ENCODE peak calls at places on chromosomes 2 and 18, in ten cellular contexts. K is A549, M is transverse colon, C is ovary, J is sigmoid colon, O is tibial nerve, I is esophagus muscularis mucosa, T is GM12878, E is K562, Y is H1. P is an unnamed sample. For H3K4me1, the result is how much of the 10 kb centered on the place peaks cover.

GRCh38 chr2:6916224-6916623 is 988 bp upstream of the RNF144A start:
- DNase-seq in K (no peak), M (no peak), C (no peak), J (no peak), O (no peak), I (no peak), T (no peak), E (no peak), Y (no peak), P (no peak)

GRCh38 chr18:50104421-50104820 is 90.5 kb downstream of the MYO5B start:
- DNase-seq in K (no peak), M (no peak), C (no peak), J (no peak), O (no peak), I (no peak), T (no peak), E (no peak), Y (no peak), P (no peak)

GRCh38 chr2:172751564-172751963 is 15.9 kb downstream of the RAPGEF4 start:
- DNase-seq in K (no peak), M (no peak), C (no peak), J (no peak), O (no peak), I (no peak), T (no peak), E (no peak), Y (no peak), P (no peak)

GRCh38 chr18:77316641-77317040 is 67.0 kb downstream of the GALR1 start:
- DNase-seq in K (no peak), M (no peak), C (no peak), J (no peak), O (no peak), I (no peak), T (no peak), E (no peak), Y (no peak), P (no peak)

GRCh38 chr2:241546771-241547498 is 11.6 kb upstream of the BOK start:
- DNase-seq in K (no peak), M (no peak), C (peak), J (no peak), O (no peak), I (no peak), T (no peak), E (no peak), Y (no peak), P (no peak)

GRCh38 chr2:206004004-206004693 is 81.8 kb downstream of the INO80D start:
- DNase-seq in K (no peak), M (peak), C (no peak), J (no peak), O (no peak), I (no peak), T (no peak), E (peak), Y (peak), P (no peak)

GRCh38 chr2:173715483-173715882 is 249.7 kb downstream of the SP3 start:
- DNase-seq in K (no peak), M (no peak), C (no peak), J (no peak), O (no peak), I (no peak), T (no peak), E (no peak), Y (no peak), P (no peak)

GRCh38 chr18:13617826-13618515 is 108.4 kb downstream of the FAM210A start:
- DNase-seq in K (no peak), M (no peak), C (no peak), J (peak), O (no peak), I (peak), T (no peak), E (no peak), Y (no peak), P (no peak)

GRCh38 chr2:145323512-145323911 is 803.6 kb upstream of the ZEB2 start:
- DNase-seq in K (no peak), M (no peak), C (no peak), J (no peak), O (no peak), I (no peak), T (no peak), E (no peak), Y (no peak), P (no peak)

GRCh38 chr2:767440-767839 is 90.2 kb upstream of the TMEM18 start:
- DNase-seq in K (no peak), M (no peak), C (no peak), J (no peak), O (no peak), I (no peak), T (no peak), E (peak), Y (no peak), P (no peak)

GRCh38 chr2:69937968-69938367 is 23.1 kb downstream of the MXD1 start:
- DNase-seq in K (no peak), M (no peak), C (no peak), J (no peak), O (no peak), I (no peak), T (no peak), E (no peak), Y (no peak), P (no peak)

GRCh38 chr2:3447789-3448317 is 68.4 kb downstream of the TRAPPC12 start:
- DNase-seq in K (no peak), M (no peak), C (no peak), J (no peak), O (no peak), I (no peak), T (no peak), E (no peak), Y (no peak), P (no peak)

GRCh38 chr2:146370821-146371220 is 1474.0 kb upstream of the ACVR2A start:
- DNase-seq in K (no peak), M (no peak), C (no peak), J (no peak), O (no peak), I (no peak), T (no peak), E (no peak), Y (no peak), P (no peak)

GRCh38 chr18:77250926-77251729 is 1.5 kb downstream of the GALR1 start:
- DNase-seq in K (no peak), M (no peak), C (no peak), J (no peak), O (no peak), I (no peak), T (no peak), E (no peak), Y (no peak), P (no peak)

GRCh38 chr18:8116346-8117007 is 492.8 kb upstream of the RAB12 start:
- DNase-seq in K (peak), M (no peak), C (no peak), J (no peak), O (no peak), I (no peak), T (no peak), E (peak), Y (no peak), P (no peak)

GRCh38 chr2:160209457-160209856 is 9.4 kb upstream of the ITGB6 start:
- DNase-seq in K (no peak), M (no peak), C (no peak), J (no peak), O (no peak), I (no peak), T (peak), E (no peak), Y (no peak), P (no peak)

GRCh38 chr2:204264068-204264693 is 281.1 kb upstream of the PARD3B start:
- DNase-seq in K (no peak), M (no peak), C (no peak), J (no peak), O (no peak), I (no peak), T (no peak), E (no peak), Y (no peak), P (no peak)

GRCh38 chr2:65710779-65711295 is 278.4 kb upstream of the SPRED2 start:
- DNase-seq in K (peak), M (no peak), C (no peak), J (no peak), O (no peak), I (no peak), T (no peak), E (no peak), Y (peak), P (peak)

GRCh38 chr18:56459451-56459777 is 179.0 kb downstream of the TXNL1 start:
- DNase-seq in K (no peak), M (no peak), C (no peak), J (no peak), O (no peak), I (no peak), T (no peak), E (no peak), Y (no peak), P (no peak)

GRCh38 chr18:11149441-11150270 is at the start of gene PIEZO2:
- DNase-seq in K (peak), M (peak), C (peak), J (peak), O (no peak), I (peak), T (peak), E (peak), Y (no peak), P (peak)

GRCh38 chr18:58756148-58756547 is 84.9 kb downstream of the MALT1 start:
- DNase-seq in K (no peak), M (no peak), C (no peak), J (no peak), O (no peak), I (peak), T (no peak), E (no peak), Y (no peak), P (no peak)

GRCh38 chr2:241286348-241287090 is 29.0 kb downstream of the HDLBP start:
- DNase-seq in K (no peak), M (no peak), C (no peak), J (no peak), O (no peak), I (peak), T (no peak), E (no peak), Y (no peak), P (no peak)

GRCh38 chr2:95158891-95159619 is 593 bp downstream of the ZNF514 start:
- DNase-seq in K (peak), M (peak), C (peak), J (peak), O (peak), I (peak), T (no peak), E (peak), Y (no peak), P (peak)

GRCh38 chr2:109597283-109597682 is 16.5 kb downstream of the SEPTIN10 start:
- DNase-seq in K (no peak), M (no peak), C (no peak), J (no peak), O (no peak), I (no peak), T (peak), E (no peak), Y (no peak), P (no peak)

DNA sequence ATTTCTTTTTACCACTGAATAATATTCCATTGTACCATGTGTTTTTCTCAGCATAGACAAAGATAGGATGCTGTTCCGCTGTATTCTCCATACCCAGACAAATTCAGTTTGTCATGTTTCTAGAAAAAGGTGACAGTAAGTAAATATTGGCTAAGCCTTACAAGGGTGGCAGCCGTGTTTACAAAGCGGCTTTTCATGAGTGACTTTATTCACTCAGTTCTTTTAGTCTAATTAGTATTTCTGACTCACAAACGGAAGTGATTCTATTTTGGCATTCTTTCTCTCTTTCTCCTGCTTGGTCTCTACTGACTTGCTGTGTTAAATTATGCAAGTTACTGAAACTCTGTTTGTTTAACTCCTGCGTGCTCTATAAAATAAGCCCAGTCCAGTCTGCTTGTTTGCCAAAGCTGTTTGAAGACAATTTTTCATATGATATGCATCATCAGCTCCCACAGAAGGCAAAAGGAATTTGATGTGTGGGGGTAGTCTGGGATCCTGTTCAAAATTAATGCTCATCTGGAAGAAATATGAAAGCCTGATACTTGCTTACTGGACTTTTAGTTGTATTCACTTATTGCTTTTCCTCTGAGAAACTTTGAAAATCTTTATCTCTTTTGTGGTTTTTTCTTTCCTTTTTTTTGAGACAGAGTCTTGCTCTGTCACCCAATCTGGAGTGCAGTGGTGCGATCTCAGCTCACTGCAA is 2.3 kb upstream of the PLEKHH2 start:
- DNase-seq in K (peak), M (no peak), C (no peak), J (no peak), O (no peak), I (no peak), T (no peak), E (no peak), Y (no peak), P (no peak)
- H3K4me1 ChIP-seq in K (under half), M (under half), C (under half), J (under half), O (under half), I (under half), T (under half), E (under half), Y (under half), P (under half)

GRCh38 chr2:214604861-214605260 is 194.0 kb downstream of the VWC2L start:
- DNase-seq in K (no peak), M (no peak), C (no peak), J (no peak), O (no peak), I (no peak), T (no peak), E (no peak), Y (peak), P (no peak)
- TF ChIP-seq EP300 in K (no peak), M (no peak), C (no peak), J (no peak), O (no peak), I (no peak), T (no peak), E (no peak), Y (no peak), P (no peak)

GRCh38 chr2:120935339-120936313 is 200.0 kb downstream of the GLI2 start:
- DNase-seq in K (peak), M (peak), C (no peak), J (no peak), O (no peak), I (no peak), T (no peak), E (no peak), Y (no peak), P (peak)
- TF ChIP-seq POLR2A in K (peak), M (no peak), C (no peak), J (no peak), O (no peak), I (no peak), T (no peak), E (no peak), Y (no peak), P (no peak)

DNA sequence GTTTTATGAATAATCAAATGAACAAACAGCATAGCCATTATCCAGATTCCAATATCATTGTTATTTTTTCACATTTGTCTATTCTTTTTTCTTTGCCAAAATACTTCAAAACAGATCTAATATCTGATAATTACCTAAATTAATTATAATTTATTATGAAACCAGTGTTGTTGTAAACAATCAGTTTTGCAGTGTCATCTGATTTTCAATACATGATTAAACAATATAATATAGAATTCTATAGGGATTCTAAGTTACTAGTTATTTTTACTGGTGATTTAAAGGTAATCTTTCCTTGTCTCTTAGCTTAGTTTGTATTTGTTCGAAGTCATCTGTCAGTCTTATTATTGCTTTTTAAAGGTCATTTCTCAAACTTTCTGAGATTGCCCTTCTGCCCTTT is 101.0 kb downstream of the BIRC6 start:
- DNase-seq in K (no peak), M (no peak), C (no peak), J (no peak), O (no peak), I (no peak), T (no peak), E (no peak), Y (no peak), P (no peak)
- H3K4me1 ChIP-seq in K (under half), M (under half), C (under half), J (under half), O (under half), I (under half), T (under half), E (under half), Y (under half), P (under half)

DNA sequence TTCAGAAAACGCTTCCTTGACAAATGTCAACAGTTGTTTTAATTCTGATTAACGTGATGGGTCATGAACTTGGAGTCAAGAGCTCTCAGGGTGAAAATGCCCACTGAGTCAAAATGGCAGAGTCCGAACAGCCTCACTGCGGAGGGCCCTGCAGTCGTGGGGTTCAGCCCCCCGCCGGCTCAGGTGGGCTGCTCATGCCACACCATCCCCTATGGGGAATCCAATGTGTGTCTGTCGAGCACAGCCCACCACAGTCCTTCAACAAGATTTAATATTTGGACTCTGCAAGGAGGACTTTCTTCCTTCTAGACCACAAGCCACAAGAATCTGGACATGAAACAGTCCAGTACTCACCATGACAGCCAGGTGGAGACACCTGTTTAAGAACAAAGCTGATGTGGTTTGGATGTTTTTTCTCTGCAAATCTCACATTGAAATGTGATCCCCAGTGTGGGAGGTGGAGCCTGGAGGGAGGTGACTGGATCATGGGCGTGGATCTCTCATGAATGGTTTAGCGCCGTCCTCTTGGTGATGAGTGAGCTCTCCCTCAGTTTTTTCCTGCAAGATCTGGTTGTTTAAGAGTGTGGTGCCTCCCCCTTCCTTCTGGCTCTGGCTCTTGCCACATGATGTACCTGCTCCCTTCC is 201.0 kb downstream of the NDUFA10 start:
- DNase-seq in K (peak), M (no peak), C (peak), J (peak), O (no peak), I (peak), T (no peak), E (peak), Y (peak), P (peak)
- TF ChIP-seq EP300 in K (no peak), M (no peak), C (no peak), J (no peak), O (no peak), I (no peak), T (no peak), E (no peak), Y (no peak), P (no peak)

GRCh38 chr2:24489465-24489864 is 1.6 kb upstream of the NCOA1 start:
- DNase-seq in K (no peak), M (no peak), C (no peak), J (no peak), O (no peak), I (no peak), T (no peak), E (no peak), Y (no peak), P (no peak)

GRCh38 chr2:24489942-24490673 is 946 bp upstream of the NCOA1 start:
- DNase-seq in K (peak), M (peak), C (no peak), J (peak), O (peak), I (no peak), T (no peak), E (no peak), Y (no peak), P (no peak)

GRCh38 chr2:24491626-24492282 is 700 bp downstream of the NCOA1 start:
- DNase-seq in K (peak), M (peak), C (peak), J (peak), O (peak), I (no peak), T (no peak), E (peak), Y (no peak), P (peak)

GRCh38 chr2:24492283-24493272 is 1.5 kb downstream of the NCOA1 start:
- DNase-seq in K (no peak), M (peak), C (no peak), J (no peak), O (peak), I (no peak), T (no peak), E (no peak), Y (no peak), P (no peak)

GRCh38 chr2:24490674-24491625 is at the start of gene NCOA1:
- DNase-seq in K (peak), M (peak), C (peak), J (peak), O (peak), I (peak), T (no peak), E (peak), Y (peak), P (peak)
- TF ChIP-seq POLR2A in K (peak), M (no peak), C (peak), J (no peak), O (peak), I (no peak), T (peak), E (peak), Y (no peak), P (no peak)

DNA sequence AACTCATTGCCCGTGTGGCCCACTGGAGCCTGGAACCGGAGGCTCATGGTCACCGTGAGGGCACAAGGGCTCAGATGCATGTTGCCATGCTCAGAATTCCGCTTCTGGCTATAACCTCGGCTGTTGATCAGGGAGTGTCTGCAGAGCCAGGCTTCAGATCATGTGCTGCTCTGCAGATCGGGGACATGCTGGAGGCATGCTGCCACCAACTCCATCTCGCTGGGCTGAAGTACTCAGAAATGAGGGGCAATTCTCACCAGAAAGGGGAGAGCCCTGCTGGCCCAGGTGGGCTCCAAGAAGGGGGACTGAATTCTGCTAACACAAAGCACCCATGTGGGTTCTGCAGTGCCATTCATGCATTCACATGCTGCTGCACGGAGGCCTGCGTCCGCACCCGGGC is 269.2 kb upstream of the PXDN start:
- DNase-seq in K (no peak), M (no peak), C (no peak), J (no peak), O (no peak), I (no peak), T (no peak), E (no peak), Y (no peak), P (no peak)
- H3K4me1 ChIP-seq in K (under half), M (under half), C (under half), J (under half), O (under half), I (under half), T (under half), E (under half), Y (under half), P (under half)

GRCh38 chr2:102478686-102479470 is 5.9 kb downstream of the SLC9A4 start:
- DNase-seq in K (no peak), M (no peak), C (no peak), J (no peak), O (no peak), I (peak), T (no peak), E (no peak), Y (no peak), P (peak)

GRCh38 chr2:102474785-102475184 is 1.8 kb downstream of the SLC9A4 start:
- DNase-seq in K (no peak), M (no peak), C (no peak), J (no peak), O (no peak), I (no peak), T (no peak), E (no peak), Y (no peak), P (no peak)

DNA sequence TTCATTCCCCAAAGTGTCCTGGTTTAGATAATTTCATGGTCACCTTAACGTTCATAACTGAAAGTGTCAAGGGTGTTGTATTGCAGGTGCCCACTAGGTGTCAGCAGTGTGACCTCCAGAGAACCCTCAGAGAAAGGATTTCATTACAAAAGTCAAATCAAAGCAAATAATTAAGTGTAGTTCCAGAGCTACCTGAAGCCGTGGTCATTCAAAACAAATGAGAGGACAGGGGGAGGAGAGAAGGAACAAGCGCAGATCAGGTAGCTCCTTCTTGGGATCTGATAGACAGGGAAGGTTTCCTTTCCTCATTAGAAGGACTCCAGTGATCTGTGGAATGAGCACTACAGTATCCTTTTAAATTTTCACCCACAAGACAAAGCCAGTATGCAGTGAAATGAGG is at the start of gene SLC9A4:
- DNase-seq in K (peak), M (peak), C (no peak), J (no peak), O (peak), I (peak), T (no peak), E (peak), Y (no peak), P (peak)
- TF ChIP-seq EP300 in K (no peak), M (no peak), C (no peak), J (no peak), O (no peak), I (no peak), T (no peak), E (no peak), Y (no peak), P (no peak)

P was measured in stomach.